ENCODE peak calls at places on chromosomes 4 and X, in six cellular contexts. J is NCI-H345; M is left lung; W is CD4-positive, alpha-beta T cell; S is Right ventricle myocardium superior; Y is HFF-Myc. I is an unnamed sample.

GRCh38 chrX:122625821-122626220 is 558.3 kb upstream of the GRIA3 start:
- DNase-seq in S (no peak), M (no peak), Y (peak; percentile 81), W (no peak), J (no peak), I (no peak)

GRCh38 chr4:73674451-73674919 is 54.2 kb upstream of the RASSF6 start:
- DNase-seq in S (peak; percentile 50), Y (no peak), J (no peak), M (no peak), W (no peak), I (no peak)

GRCh38 chr4:153438916-153439756 is 27.0 kb upstream of the TMEM131L start:
- DNase-seq in S (no peak), M (no peak), Y (no peak), J (no peak), W (peak; percentile 38), I (no peak)

GRCh38 chrX:120823554-120823953 is 52.1 kb downstream of the CT47B1 start:
- DNase-seq in W (no peak), M (no peak), Y (no peak), S (no peak), J (no peak), I (no peak)

GRCh38 chr4:85928775-85929585 is 430.9 kb downstream of the MAPK10 start:
- DNase-seq in Y (no peak), J (no peak), S (no peak), M (no peak), W (no peak), I (no peak)

GRCh38 chr4:23811045-23811620 is 78.7 kb downstream of the PPARGC1A start:
- DNase-seq in J (no peak), M (no peak), W (no peak), S (no peak), Y (no peak), I (no peak)

GRCh38 chrX:75151828-75152592 is 4.1 kb downstream of the ABCB7 start:
- DNase-seq in W (no peak), M (no peak), S (no peak), J (no peak), Y (no peak), I (no peak)

GRCh38 chr4:117331817-117332216 is 246.4 kb upstream of the TRAM1L1 start:
- DNase-seq in Y (no peak), M (no peak), J (no peak), W (no peak), S (no peak), I (no peak)

GRCh38 chr4:40261246-40262078 is 64.6 kb downstream of the RHOH start:
- DNase-seq in Y (no peak), W (no peak), M (no peak), J (no peak), S (no peak), I (no peak)

GRCh38 chr4:22407361-22407760 is 108.5 kb downstream of the ADGRA3 start:
- DNase-seq in S (no peak), J (no peak), Y (no peak), M (no peak), W (no peak), I (no peak)

GRCh38 chr4:126753592-126753991 is 879.2 kb upstream of the INTU start:
- DNase-seq in J (no peak), S (no peak), Y (no peak), W (no peak), M (no peak), I (no peak)

GRCh38 chr4:123096038-123096437 is 173.6 kb upstream of the NUDT6 start:
- DNase-seq in J (no peak), M (no peak), S (no peak), W (no peak), Y (no peak), I (no peak)

GRCh38 chrX:106168107-106168506 is at the start of gene PWWP3B:
- DNase-seq in W (no peak), S (peak; percentile 45), J (no peak), M (peak; percentile 38), Y (no peak), I (peak; percentile 16)

GRCh38 chr4:122665148-122665547 is 44.3 kb upstream of the IL21 start:
- DNase-seq in M (no peak), J (no peak), W (no peak), S (no peak), Y (no peak), I (no peak)

GRCh38 chrX:154840856-154841255 is 6.4 kb upstream of the SMIM9 start:
- DNase-seq in Y (peak; percentile 15), M (no peak), W (peak; percentile 1), J (peak; percentile 7), S (no peak), I (no peak)

GRCh38 chr4:28788929-28789490 is 1928.4 kb downstream of the STIM2 start:
- DNase-seq in Y (no peak), W (no peak), S (no peak), M (no peak), J (no peak), I (no peak)

GRCh38 chr4:102959503-102959902 is 60.0 kb downstream of the SLC9B1 start:
- DNase-seq in J (no peak), Y (no peak), W (no peak), M (no peak), S (peak; percentile 42), I (no peak)

GRCh38 chrX:152155766-152156310 is 17.5 kb upstream of the MAGEA10 start:
- DNase-seq in W (no peak), Y (no peak), S (no peak), M (no peak), J (no peak), I (no peak)

GRCh38 chrX:63784346-63784901 is 590 bp downstream of the ARHGEF9 start:
- DNase-seq in M (no peak), Y (no peak), S (no peak), W (no peak), J (no peak), I (no peak)

GRCh38 chrX:119726900-119727555 is 31.4 kb upstream of the SOWAHD start:
- DNase-seq in J (no peak), Y (no peak), W (peak; percentile 3), S (no peak), M (no peak), I (no peak)

GRCh38 chr4:65658117-65658516 is 12.2 kb downstream of the EPHA5 start:
- DNase-seq in S (no peak), M (no peak), Y (no peak), W (no peak), J (no peak), I (no peak)

GRCh38 chr4:168269879-168270278 is 48.7 kb downstream of the DDX60 start:
- DNase-seq in S (no peak), M (no peak), J (no peak), Y (no peak), W (no peak), I (no peak)

GRCh38 chr4:2923678-2924173 is 39.5 kb downstream of the NOP14 start:
- DNase-seq in W (no peak), S (no peak), M (peak; percentile 31), Y (no peak), J (no peak), I (no peak)

GRCh38 chr4:156228706-156229105 is 275.0 kb upstream of the CTSO start:
- DNase-seq in M (no peak), Y (no peak), W (no peak), J (no peak), S (no peak), I (no peak)

GRCh38 chrX:154761977-154762528 is 611 bp upstream of the DKC1 start:
- DNase-seq in S (no peak), W (peak; percentile 13), Y (no peak), M (no peak), J (peak; percentile 55), I (peak; percentile 19)

GRCh38 chr4:102638621-102639020 is 122.1 kb downstream of the MANBA start:
- DNase-seq in M (no peak), Y (no peak), J (no peak), W (no peak), S (no peak), I (no peak)

GRCh38 chrX:13265549-13266132 is 54.2 kb downstream of the ATXN3L start:
- DNase-seq in W (no peak), Y (no peak), M (no peak), J (no peak), S (no peak), I (no peak)

GRCh38 chrX:45719751-45720501 is 519.2 kb upstream of the DIPK2B start:
- DNase-seq in S (no peak), W (no peak), J (no peak), Y (no peak), M (no peak), I (no peak)

GRCh38 chr4:84750260-84750955 is 167.5 kb downstream of the CDS1 start:
- DNase-seq in S (no peak), W (no peak), Y (peak; percentile 17), M (no peak), J (peak; percentile 14), I (peak; percentile 16)

GRCh38 chr4:154757713-154758112 is 13.9 kb downstream of the LRAT start:
- DNase-seq in Y (no peak), W (no peak), S (no peak), M (no peak), J (no peak), I (no peak)

GRCh38 chr4:73832651-73833237 is 3.7 kb upstream of the CXCL6 start:
- DNase-seq in M (no peak), W (no peak), J (no peak), S (no peak), Y (no peak), I (no peak)

I was measured in prostate gland.